ENCODE peak calls at places on chromosomes 1 and 21, in four cellular contexts. One of them, this sample, is unnamed.

GRCh38 chr1:64112281-64112680 is 91.1 kb upstream of the UBE2U start:
- DNase-seq in K562: no peak
- DNase-seq in H1: no peak
- DNase-seq in SK-N-SH: no peak
- DNase-seq in this sample: no peak

GRCh38 chr1:210728437-210729149 is 399.9 kb downstream of the HHAT start:
- DNase-seq in K562: no peak
- DNase-seq in H1: no peak
- DNase-seq in SK-N-SH: no peak
- DNase-seq in this sample: no peak

GRCh38 chr1:2777428-2778219 is 23.9 kb downstream of the TTC34 start:
- DNase-seq in K562: no peak
- DNase-seq in H1: no peak
- DNase-seq in SK-N-SH: no peak
- DNase-seq in this sample: no peak

GRCh38 chr1:241376711-241377110 is 19.7 kb upstream of the RGS7 start:
- DNase-seq in K562: no peak
- DNase-seq in H1: no peak
- DNase-seq in SK-N-SH: no peak
- DNase-seq in this sample: no peak

GRCh38 chr1:147618077-147618569 is 52.2 kb downstream of the ACP6 start:
- DNase-seq in K562: no peak
- DNase-seq in H1: no peak
- DNase-seq in SK-N-SH: no peak
- DNase-seq in this sample: no peak

GRCh38 chr1:234658143-234658542 is 48.2 kb upstream of the IRF2BP2 start:
- DNase-seq in K562: no peak
- DNase-seq in H1: no peak
- DNase-seq in SK-N-SH: no peak
- DNase-seq in this sample: no peak

GRCh38 chr1:224431726-224432125 is 2.9 kb downstream of the WDR26 start:
- DNase-seq in K562: no peak
- DNase-seq in H1: no peak
- DNase-seq in SK-N-SH: no peak
- DNase-seq in this sample: no peak

GRCh38 chr21:46081862-46082637 is 15.9 kb upstream of the COL6A2 start:
- DNase-seq in K562: no peak
- DNase-seq in H1: no peak
- DNase-seq in SK-N-SH: no peak
- DNase-seq in this sample: no peak

GRCh38 chr1:161549652-161550051 is at the start of gene FCGR3A:
- DNase-seq in K562: no peak
- DNase-seq in H1: no peak
- DNase-seq in SK-N-SH: no peak
- DNase-seq in this sample: no peak

GRCh38 chr21:46295996-46296752 is 10.0 kb downstream of the YBEY start:
- DNase-seq in K562: peak; percentile 68
- DNase-seq in H1: peak; percentile 51
- DNase-seq in SK-N-SH: no peak
- DNase-seq in this sample: no peak

GRCh38 chr1:14968251-14968812 is 185.2 kb upstream of the TMEM51 start:
- DNase-seq in K562: no peak
- DNase-seq in H1: no peak
- DNase-seq in SK-N-SH: peak; percentile 88
- DNase-seq in this sample: no peak

GRCh38 chr1:19613075-19613748 is 30.9 kb upstream of the NBL1 start:
- DNase-seq in K562: no peak
- DNase-seq in H1: no peak
- DNase-seq in SK-N-SH: no peak
- DNase-seq in this sample: no peak

GRCh38 chr1:228845101-228845500 is 109.8 kb downstream of the RHOU start:
- DNase-seq in K562: no peak
- DNase-seq in H1: peak; percentile 4
- DNase-seq in SK-N-SH: no peak
- DNase-seq in this sample: no peak

GRCh38 chr1:240242601-240243144 is 151.0 kb downstream of the FMN2 start:
- DNase-seq in K562: no peak
- DNase-seq in H1: no peak
- DNase-seq in SK-N-SH: peak; percentile 26
- DNase-seq in this sample: no peak

GRCh38 chr1:154819628-154820590 is 50.2 kb downstream of the KCNN3 start:
- DNase-seq in K562: peak; percentile 66
- DNase-seq in H1: peak; percentile 65
- DNase-seq in SK-N-SH: peak; percentile 57
- DNase-seq in this sample: peak; percentile 66

GRCh38 chr1:197908695-197909336 is 6.4 kb downstream of the C1orf53 start:
- DNase-seq in K562: no peak
- DNase-seq in H1: peak; percentile 55
- DNase-seq in SK-N-SH: peak; percentile 7
- DNase-seq in this sample: no peak

GRCh38 chr1:232922475-232922874 is 27.9 kb upstream of the NTPCR start:
- DNase-seq in K562: no peak
- DNase-seq in H1: no peak
- DNase-seq in SK-N-SH: no peak
- DNase-seq in this sample: no peak

GRCh38 chr1:109609881-109610280 is 9.5 kb downstream of the GNAT2 start:
- DNase-seq in K562: no peak
- DNase-seq in H1: no peak
- DNase-seq in SK-N-SH: no peak
- DNase-seq in this sample: no peak

GRCh38 chr1:162619076-162619475 is 13.2 kb upstream of the DDR2 start:
- DNase-seq in K562: no peak
- DNase-seq in H1: no peak
- DNase-seq in SK-N-SH: no peak
- DNase-seq in this sample: no peak

GRCh38 chr1:210464519-210465039 is 135.9 kb downstream of the HHAT start:
- DNase-seq in K562: no peak
- DNase-seq in H1: no peak
- DNase-seq in SK-N-SH: peak; percentile 8
- DNase-seq in this sample: no peak

GRCh38 chr1:217482356-217483102 is 148.4 kb downstream of the GPATCH2 start:
- DNase-seq in K562: no peak
- DNase-seq in H1: no peak
- DNase-seq in SK-N-SH: no peak
- DNase-seq in this sample: no peak

GRCh38 chr1:226827458-226827857 is 43.0 kb upstream of the PSEN2 start:
- DNase-seq in K562: peak; percentile 40
- DNase-seq in H1: peak; percentile 54
- DNase-seq in SK-N-SH: no peak
- DNase-seq in this sample: peak; percentile 43

GRCh38 chr1:182406006-182406405 is 5.5 kb upstream of the TEDDM1 start:
- DNase-seq in K562: no peak
- DNase-seq in H1: no peak
- DNase-seq in SK-N-SH: no peak
- DNase-seq in this sample: no peak

GRCh38 chr1:209603877-209604276 is 20.4 kb downstream of the CAMK1G start:
- DNase-seq in K562: no peak
- DNase-seq in H1: no peak
- DNase-seq in SK-N-SH: no peak
- DNase-seq in this sample: no peak

GRCh38 chr1:111948209-111949131 is 41.0 kb downstream of the KCND3 start:
- DNase-seq in K562: no peak
- DNase-seq in H1: no peak
- DNase-seq in SK-N-SH: peak; percentile 54
- DNase-seq in this sample: no peak

GRCh38 chr1:112237983-112238515 is 158.0 kb upstream of the CTTNBP2NL start:
- DNase-seq in K562: no peak
- DNase-seq in H1: no peak
- DNase-seq in SK-N-SH: no peak
- DNase-seq in this sample: no peak

GRCh38 chr1:28756846-28757245 is 20.1 kb downstream of the YTHDF2 start:
- DNase-seq in K562: no peak
- DNase-seq in H1: no peak
- DNase-seq in SK-N-SH: no peak
- DNase-seq in this sample: no peak

GRCh38 chr1:177302365-177303044 is 131.7 kb downstream of the BRINP2 start:
- DNase-seq in K562: no peak
- DNase-seq in H1: no peak
- DNase-seq in SK-N-SH: no peak
- DNase-seq in this sample: no peak

GRCh38 chr1:170074250-170075157 is at the start of gene KIFAP3:
- DNase-seq in K562: peak; percentile 97
- DNase-seq in H1: peak; percentile 91
- DNase-seq in SK-N-SH: peak; percentile 88
- DNase-seq in this sample: peak; percentile 97
- TF ChIP-seq TEAD4 in K562: no peak
- TF ChIP-seq TEAD4 in H1: no peak
- TF ChIP-seq TEAD4 in SK-N-SH: no peak
- TF ChIP-seq TEAD4 in this sample: no peak

GRCh38 chr1:201013991-201014815 is 9.3 kb downstream of the KIF21B start:
- DNase-seq in K562: peak; percentile 63
- DNase-seq in H1: peak; percentile 79
- DNase-seq in SK-N-SH: no peak
- DNase-seq in this sample: peak; percentile 46
- TF ChIP-seq TEAD4 in K562: no peak
- TF ChIP-seq TEAD4 in H1: no peak
- TF ChIP-seq TEAD4 in SK-N-SH: no peak
- TF ChIP-seq TEAD4 in this sample: no peak

DNA sequence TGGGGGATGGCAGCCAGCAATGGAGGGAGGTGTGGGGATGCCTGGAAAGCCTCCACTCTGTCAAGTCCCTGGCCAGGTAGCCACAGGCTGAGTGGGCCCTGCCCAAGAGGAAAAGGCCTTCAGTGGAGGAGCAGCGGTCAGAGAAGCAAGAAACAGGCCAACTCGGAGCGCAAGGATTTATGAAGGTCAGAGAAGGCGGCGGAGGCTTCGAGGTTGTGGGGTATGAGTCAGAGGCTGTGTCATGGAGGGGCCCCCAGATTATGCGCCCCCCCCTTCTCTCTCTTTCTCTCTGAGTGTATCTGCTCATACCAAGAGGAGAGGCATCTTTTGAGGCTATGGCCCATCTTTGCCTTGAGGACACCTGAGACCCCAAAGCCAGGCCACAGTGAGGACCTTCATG is 99.5 kb downstream of the CASZ1 start:
- DNase-seq in K562: no peak
- DNase-seq in H1: no peak
- DNase-seq in SK-N-SH: no peak
- DNase-seq in this sample: no peak
- TF ChIP-seq TEAD4 in K562: no peak
- TF ChIP-seq TEAD4 in H1: no peak
- TF ChIP-seq TEAD4 in SK-N-SH: no peak
- TF ChIP-seq TEAD4 in this sample: no peak

DNA sequence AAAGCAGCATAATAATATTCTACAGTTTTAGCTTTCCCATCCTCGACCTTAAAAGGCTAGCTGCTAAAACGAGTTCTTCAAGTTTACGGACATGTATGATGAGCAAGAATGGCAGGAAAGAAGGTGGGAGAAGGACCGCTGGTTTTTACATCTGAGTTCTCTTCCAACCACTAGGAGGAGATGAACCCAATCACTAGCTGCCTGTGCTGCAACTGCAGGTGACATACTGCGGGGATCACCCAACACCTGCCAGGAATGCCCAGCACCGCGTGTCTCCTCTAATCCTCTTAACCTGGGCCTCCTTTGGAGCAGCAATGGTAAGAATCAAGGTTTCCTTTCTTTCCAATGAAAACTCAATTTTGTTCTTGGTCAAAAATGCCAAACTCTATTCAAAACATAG is 23.5 kb downstream of the TOR3A start:
- DNase-seq in K562: peak; percentile 58
- DNase-seq in H1: peak; percentile 50
- DNase-seq in SK-N-SH: no peak
- DNase-seq in this sample: peak; percentile 63
- TF ChIP-seq TEAD4 in K562: no peak
- TF ChIP-seq TEAD4 in H1: peak; percentile 87
- TF ChIP-seq TEAD4 in SK-N-SH: no peak
- TF ChIP-seq TEAD4 in this sample: no peak

GRCh38 chr1:165387505-165387904 is 31.0 kb upstream of the LMX1A start:
- DNase-seq in K562: no peak
- DNase-seq in H1: no peak
- DNase-seq in SK-N-SH: no peak
- DNase-seq in this sample: no peak
- TF ChIP-seq TEAD4 in K562: no peak
- TF ChIP-seq TEAD4 in H1: no peak
- TF ChIP-seq TEAD4 in SK-N-SH: no peak
- TF ChIP-seq TEAD4 in this sample: no peak